ENCODE peak calls at places on chromosomes 11 and 22, in nine cellular contexts. One of them, this sample, is unnamed.

GRCh38 chr11:1120532-1121342 is 37.0 kb upstream of the MUC5AC start:
- DNase-seq in smooth muscle cell of the brain vasculature: no peak
- DNase-seq in amniotic stem cell: no peak
- DNase-seq in activated CD8-positive, alpha-beta memory T cell treated with anti-CD3 and anti-CD28 coated beads for 48 hours: no peak
- DNase-seq in GM19239: no peak
- DNase-seq in T-helper 2 cell: no peak
- DNase-seq in HTR-8/SVneo: no peak
- DNase-seq in Caco-2: no peak
- DNase-seq in activated gamma-delta T cell: no peak
- DNase-seq in this sample: no peak

GRCh38 chr11:2310073-2310785 is 8.4 kb downstream of the TSPAN32 start:
- DNase-seq in smooth muscle cell of the brain vasculature: no peak
- DNase-seq in amniotic stem cell: no peak
- DNase-seq in GM19239: no peak
- DNase-seq in HTR-8/SVneo: no peak
- DNase-seq in activated gamma-delta T cell: no peak
- DNase-seq in activated CD8-positive, alpha-beta memory T cell treated with anti-CD3 and anti-CD28 coated beads for 48 hours: no peak
- DNase-seq in Caco-2: no peak
- DNase-seq in T-helper 2 cell: no peak
- DNase-seq in this sample: no peak

GRCh38 chr11:74641905-74642304 is 49.5 kb downstream of the POLD3 start:
- DNase-seq in T-helper 2 cell: no peak
- DNase-seq in activated gamma-delta T cell: no peak
- DNase-seq in GM19239: no peak
- DNase-seq in Caco-2: no peak
- DNase-seq in amniotic stem cell: no peak
- DNase-seq in HTR-8/SVneo: no peak
- DNase-seq in smooth muscle cell of the brain vasculature: no peak
- DNase-seq in activated CD8-positive, alpha-beta memory T cell treated with anti-CD3 and anti-CD28 coated beads for 48 hours: no peak
- DNase-seq in this sample: peak; percentile 4

GRCh38 chr11:33040127-33040861 is 922 bp downstream of the TCP11L1 start:
- DNase-seq in Caco-2: peak; percentile 43
- DNase-seq in smooth muscle cell of the brain vasculature: no peak
- DNase-seq in HTR-8/SVneo: no peak
- DNase-seq in GM19239: no peak
- DNase-seq in activated gamma-delta T cell: no peak
- DNase-seq in T-helper 2 cell: peak; percentile 15
- DNase-seq in activated CD8-positive, alpha-beta memory T cell treated with anti-CD3 and anti-CD28 coated beads for 48 hours: peak; percentile 17
- DNase-seq in amniotic stem cell: no peak
- DNase-seq in this sample: no peak

GRCh38 chr11:112507281-112507680 is 246.6 kb upstream of the PLET1 start:
- DNase-seq in activated gamma-delta T cell: no peak
- DNase-seq in smooth muscle cell of the brain vasculature: no peak
- DNase-seq in GM19239: no peak
- DNase-seq in T-helper 2 cell: no peak
- DNase-seq in Caco-2: no peak
- DNase-seq in activated CD8-positive, alpha-beta memory T cell treated with anti-CD3 and anti-CD28 coated beads for 48 hours: no peak
- DNase-seq in amniotic stem cell: no peak
- DNase-seq in HTR-8/SVneo: no peak
- DNase-seq in this sample: no peak

GRCh38 chr22:19036523-19037273 is 85.5 kb downstream of the DGCR2 start:
- DNase-seq in activated CD8-positive, alpha-beta memory T cell treated with anti-CD3 and anti-CD28 coated beads for 48 hours: no peak
- DNase-seq in Caco-2: peak; percentile 34
- DNase-seq in GM19239: no peak
- DNase-seq in smooth muscle cell of the brain vasculature: no peak
- DNase-seq in T-helper 2 cell: no peak
- DNase-seq in activated gamma-delta T cell: no peak
- DNase-seq in amniotic stem cell: no peak
- DNase-seq in HTR-8/SVneo: no peak
- DNase-seq in this sample: no peak

GRCh38 chr11:12118940-12119339 is 8.6 kb downstream of the MICAL2 start:
- DNase-seq in T-helper 2 cell: no peak
- DNase-seq in GM19239: no peak
- DNase-seq in amniotic stem cell: no peak
- DNase-seq in Caco-2: no peak
- DNase-seq in smooth muscle cell of the brain vasculature: no peak
- DNase-seq in activated gamma-delta T cell: no peak
- DNase-seq in HTR-8/SVneo: no peak
- DNase-seq in activated CD8-positive, alpha-beta memory T cell treated with anti-CD3 and anti-CD28 coated beads for 48 hours: no peak
- DNase-seq in this sample: no peak

GRCh38 chr11:17161515-17161914 is 46.3 kb downstream of the PIK3C2A start:
- DNase-seq in GM19239: no peak
- DNase-seq in smooth muscle cell of the brain vasculature: no peak
- DNase-seq in HTR-8/SVneo: no peak
- DNase-seq in activated CD8-positive, alpha-beta memory T cell treated with anti-CD3 and anti-CD28 coated beads for 48 hours: no peak
- DNase-seq in activated gamma-delta T cell: no peak
- DNase-seq in amniotic stem cell: no peak
- DNase-seq in T-helper 2 cell: no peak
- DNase-seq in Caco-2: no peak
- DNase-seq in this sample: no peak

GRCh38 chr11:100719809-100720221 is 32.7 kb downstream of the ARHGAP42 start:
- DNase-seq in GM19239: no peak
- DNase-seq in amniotic stem cell: no peak
- DNase-seq in Caco-2: peak; percentile 17
- DNase-seq in smooth muscle cell of the brain vasculature: peak; percentile 63
- DNase-seq in activated gamma-delta T cell: no peak
- DNase-seq in activated CD8-positive, alpha-beta memory T cell treated with anti-CD3 and anti-CD28 coated beads for 48 hours: no peak
- DNase-seq in HTR-8/SVneo: peak; percentile 73
- DNase-seq in T-helper 2 cell: no peak
- DNase-seq in this sample: peak; percentile 91

GRCh38 chr11:35087648-35088047 is 51.3 kb upstream of the CD44 start:
- DNase-seq in amniotic stem cell: no peak
- DNase-seq in smooth muscle cell of the brain vasculature: no peak
- DNase-seq in HTR-8/SVneo: no peak
- DNase-seq in activated gamma-delta T cell: no peak
- DNase-seq in activated CD8-positive, alpha-beta memory T cell treated with anti-CD3 and anti-CD28 coated beads for 48 hours: no peak
- DNase-seq in T-helper 2 cell: no peak
- DNase-seq in GM19239: no peak
- DNase-seq in Caco-2: no peak
- DNase-seq in this sample: no peak

GRCh38 chr11:134945993-134946392 is 534.0 kb upstream of the B3GAT1 start:
- DNase-seq in amniotic stem cell: no peak
- DNase-seq in smooth muscle cell of the brain vasculature: no peak
- DNase-seq in T-helper 2 cell: no peak
- DNase-seq in HTR-8/SVneo: no peak
- DNase-seq in Caco-2: no peak
- DNase-seq in activated CD8-positive, alpha-beta memory T cell treated with anti-CD3 and anti-CD28 coated beads for 48 hours: no peak
- DNase-seq in activated gamma-delta T cell: no peak
- DNase-seq in GM19239: no peak
- DNase-seq in this sample: no peak